ENCODE peak calls at places on chromosomes 11 and 22, in four cellular contexts. T is CD4-positive, alpha-beta memory T cell; V is heart right ventricle; O is SJSA1. J is an unnamed sample. For H3K4me1, the result is how much of the 10 kb centered on the place peaks cover.

GRCh38 chr22:49964493-49965290 is 4.1 kb downstream of the PIM3 start:
- DNase-seq in T (no peak), V (peak), O (no peak), J (no peak)

GRCh38 chr11:29312817-29313216 is 704.0 kb downstream of the KCNA4 start:
- DNase-seq in T (no peak), V (no peak), O (no peak), J (no peak)

GRCh38 chr22:40043793-40044101 is 49.0 kb downstream of the FAM83F start:
- DNase-seq in T (no peak), V (no peak), O (no peak), J (no peak)

GRCh38 chr11:86395061-86395551 is 20.4 kb downstream of the CCDC81 start:
- DNase-seq in T (no peak), V (no peak), O (peak), J (no peak)

GRCh38 chr11:66154109-66154508 is 84.0 kb downstream of the PACS1 start:
- DNase-seq in T (no peak), V (no peak), O (no peak), J (no peak)

GRCh38 chr11:130872961-130873360 is 43.3 kb downstream of the SNX19 start:
- DNase-seq in T (no peak), V (no peak), O (peak), J (no peak)

GRCh38 chr11:11760838-11761237 is 80.9 kb upstream of the USP47 start:
- DNase-seq in T (no peak), V (no peak), O (no peak), J (no peak)

GRCh38 chr11:104713366-104713765 is 184.9 kb downstream of the CASP12 start:
- DNase-seq in T (no peak), V (no peak), O (no peak), J (no peak)

GRCh38 chr22:23012081-23012622 is 58.2 kb upstream of the GNAZ start:
- DNase-seq in T (peak), V (no peak), O (no peak), J (no peak)

GRCh38 chr11:65854871-65855837 is 2.8 kb downstream of the CFL1 start:
- DNase-seq in T (no peak), V (no peak), O (no peak), J (no peak)

GRCh38 chr22:42863349-42863911 is 6.4 kb upstream of the ARFGAP3 start:
- DNase-seq in T (peak), V (no peak), O (peak), J (no peak)

GRCh38 chr11:62860835-62861563 is 19.7 kb upstream of the SLC3A2 start:
- DNase-seq in T (no peak), V (no peak), O (no peak), J (no peak)

GRCh38 chr11:16587670-16588069 is 150.8 kb upstream of the C11orf58 start:
- DNase-seq in T (no peak), V (peak), O (no peak), J (no peak)

GRCh38 chr11:72220696-72221363 is 3.7 kb upstream of the INPPL1 start:
- DNase-seq in T (no peak), V (no peak), O (no peak), J (peak)

GRCh38 chr11:61963016-61963281 is 4.5 kb downstream of the FTH1 start:
- DNase-seq in T (no peak), V (no peak), O (no peak), J (peak)

GRCh38 chr22:33579448-33580093 is 340.7 kb downstream of the LARGE1 start:
- DNase-seq in T (peak), V (peak), O (peak), J (peak)

GRCh38 chr11:69202511-69203221 is 46.9 kb downstream of the SMIM38 start:
- DNase-seq in T (no peak), V (no peak), O (no peak), J (no peak)

GRCh38 chr11:66334605-66335442 is 1.4 kb downstream of the RIN1 start:
- DNase-seq in T (no peak), V (no peak), O (no peak), J (no peak)

GRCh38 chr22:48057116-48057835 is 1294.8 kb downstream of the TBC1D22A start:
- DNase-seq in T (no peak), V (no peak), O (no peak), J (no peak)

GRCh38 chr11:104968365-104968855 is at the start of gene CASP4:
- DNase-seq in T (peak), V (peak), O (peak), J (no peak)

GRCh38 chr22:32676196-32676595 is 125.3 kb upstream of the TIMP3 start:
- DNase-seq in T (no peak), V (no peak), O (no peak), J (no peak)

GRCh38 chr11:62193954-62194353 is 3.9 kb downstream of the SCGB1D1 start:
- DNase-seq in T (no peak), V (no peak), O (no peak), J (no peak)

GRCh38 chr11:76077575-76078150 is 128.6 kb downstream of the WNT11 start:
- DNase-seq in T (no peak), V (no peak), O (peak), J (no peak)

GRCh38 chr11:64181506-64182411 is 4.2 kb upstream of the STIP1 start:
- DNase-seq in T (no peak), V (peak), O (peak), J (peak)

GRCh38 chr11:64178203-64178602 is 7.8 kb upstream of the STIP1 start:
- DNase-seq in T (no peak), V (no peak), O (no peak), J (no peak)

GRCh38 chr11:64176751-64177150 is 9.2 kb upstream of the STIP1 start:
- DNase-seq in T (no peak), V (no peak), O (no peak), J (no peak)

GRCh38 chr11:64180871-64181270 is 5.1 kb upstream of the STIP1 start:
- DNase-seq in T (no peak), V (no peak), O (no peak), J (no peak)

GRCh38 chr11:64179221-64179620 is 6.8 kb upstream of the STIP1 start:
- DNase-seq in T (no peak), V (no peak), O (no peak), J (no peak)
- H3K4me1 ChIP-seq in T (under half), V (under half), O (under half), J (under half)

GRCh38 chr11:132062541-132062940 is 692.1 kb downstream of the NTM start:
- DNase-seq in T (no peak), V (no peak), O (peak), J (no peak)
- H3K4me1 ChIP-seq in T (under half), V (under half), O (half or more), J (under half)

GRCh38 chr11:73327812-73328364 is 19.8 kb downstream of the ARHGEF17 start:
- DNase-seq in T (no peak), V (no peak), O (no peak), J (no peak)

GRCh38 chr11:73324116-73324515 is 16.0 kb downstream of the ARHGEF17 start:
- DNase-seq in T (no peak), V (no peak), O (no peak), J (no peak)

GRCh38 chr11:73324665-73325035 is 16.6 kb downstream of the ARHGEF17 start:
- DNase-seq in T (no peak), V (no peak), O (no peak), J (no peak)

GRCh38 chr11:73325036-73325981 is 17.2 kb downstream of the ARHGEF17 start:
- DNase-seq in T (no peak), V (no peak), O (no peak), J (no peak)

GRCh38 chr11:73326929-73327811 is 19.1 kb downstream of the ARHGEF17 start:
- DNase-seq in T (no peak), V (no peak), O (no peak), J (no peak)
- H3K4me1 ChIP-seq in T (under half), V (half or more), O (under half), J (under half)

DNA sequence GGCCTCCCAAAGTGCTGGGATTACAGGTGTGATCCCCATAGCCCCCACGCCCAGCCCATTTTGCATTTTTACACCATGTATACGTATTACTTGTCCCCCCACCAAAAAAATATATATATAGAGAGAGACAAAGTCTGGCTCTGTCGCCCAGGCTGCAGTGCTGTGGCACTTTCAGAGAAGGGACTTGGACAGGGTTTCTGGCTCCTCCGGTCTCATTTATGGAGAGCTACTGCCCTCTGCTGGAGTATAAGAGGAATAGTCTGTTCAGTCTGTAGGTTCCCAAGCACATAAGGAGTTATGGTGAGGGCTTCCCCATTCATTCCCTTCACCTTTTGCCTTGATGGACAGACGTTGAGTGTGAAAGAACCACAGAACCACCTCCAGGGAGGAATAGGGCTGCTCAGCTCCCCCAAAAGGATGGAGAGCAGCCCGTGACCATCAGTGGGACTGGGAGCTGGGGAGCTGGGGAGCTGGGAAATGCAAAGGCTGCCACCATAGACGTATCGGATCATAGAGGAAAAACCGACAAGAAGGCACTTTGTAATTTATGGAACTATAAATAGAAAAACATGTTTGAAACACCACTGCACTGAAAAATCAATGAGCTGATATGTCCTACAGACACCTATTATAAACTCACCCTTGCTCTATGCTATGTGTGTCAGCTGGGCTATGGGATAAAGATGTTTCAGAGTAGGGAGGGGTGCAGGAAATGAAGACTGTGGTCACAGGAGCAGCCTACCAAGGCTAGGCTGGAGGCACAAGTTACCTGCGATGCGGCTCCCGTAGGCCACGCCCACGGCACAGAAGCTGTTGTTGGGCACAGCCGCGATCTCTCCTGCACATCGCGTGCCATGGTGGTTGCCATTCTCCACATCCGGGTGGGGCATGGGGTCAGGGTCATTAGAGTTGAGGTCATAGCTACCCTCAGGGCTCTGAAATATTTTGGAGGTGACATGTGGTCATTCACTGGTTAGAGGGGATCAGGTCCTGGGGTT is 5.2 kb downstream of the PCSK7 start:
- DNase-seq in T (peak), V (peak), O (peak), J (peak)
- H3K4me1 ChIP-seq in T (under half), V (under half), O (under half), J (under half)

DNA sequence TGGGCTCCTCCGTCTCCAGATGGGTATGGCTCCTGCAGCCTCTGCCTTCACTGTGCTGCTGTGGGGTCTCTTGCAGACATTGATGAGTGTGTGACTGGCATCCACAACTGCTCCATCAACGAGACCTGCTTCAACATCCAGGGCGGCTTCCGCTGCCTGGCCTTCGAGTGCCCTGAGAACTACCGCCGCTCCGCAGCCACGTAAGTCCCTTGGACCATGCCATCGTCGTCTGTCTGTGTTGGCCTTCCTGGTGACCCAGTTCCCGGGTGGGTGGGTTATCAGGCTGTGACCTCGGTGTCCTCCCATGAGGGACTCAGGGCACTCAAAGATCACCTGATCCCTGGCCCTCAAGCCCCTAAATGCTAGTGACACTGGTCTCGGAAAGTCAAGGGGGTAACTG is 47.7 kb downstream of the FBLN1 start:
- DNase-seq in T (no peak), V (no peak), O (no peak), J (no peak)
- H3K4me1 ChIP-seq in T (under half), V (under half), O (half or more), J (half or more)

J was measured in right atrium auricular region.